ENCODE peak calls at places on chromosomes 12 and 14, in six cellular contexts. Q is left lung, F is epithelial cell of esophagus, B is right atrium auricular region, P is body of pancreas, C is AG04450. E is an unnamed sample.

GRCh38 chr12:15910864-15911696 is at the start of gene DERA:
- DNase-seq in P (peak; percentile 89), B (peak; percentile 75), Q (peak; percentile 98), C (no peak), F (peak; percentile 86), E (peak; percentile 78)

GRCh38 chr12:52440821-52441319 is 6.7 kb upstream of the KRT75 start:
- DNase-seq in P (no peak), C (peak; percentile 6), F (peak; percentile 98), Q (no peak), B (no peak), E (peak; percentile 92)

GRCh38 chr12:108119126-108119973 is 9.7 kb upstream of the WSCD2 start:
- DNase-seq in Q (no peak), B (no peak), F (no peak), P (no peak), C (no peak), E (peak; percentile 5)

GRCh38 chr12:55996201-55996714 is 818 bp upstream of the SUOX start:
- DNase-seq in F (peak; percentile 70), C (no peak), P (peak; percentile 73), Q (no peak), B (peak; percentile 73), E (peak; percentile 39)

GRCh38 chr12:108559748-108560147 is 1.2 kb downstream of the SART3 start:
- DNase-seq in F (no peak), Q (no peak), B (no peak), P (no peak), C (no peak), E (no peak)

GRCh38 chr14:85359505-85359904 is 170.4 kb upstream of the FLRT2 start:
- DNase-seq in F (no peak), Q (no peak), B (no peak), P (no peak), C (no peak), E (no peak)

GRCh38 chr14:91454155-91454554 is 36.5 kb upstream of the CCDC88C start:
- DNase-seq in F (no peak), C (no peak), B (no peak), P (no peak), Q (no peak), E (no peak)

GRCh38 chr12:130761537-130762318 is 45.6 kb upstream of the RIMBP2 start:
- DNase-seq in Q (no peak), C (no peak), F (peak; percentile 74), B (no peak), P (peak; percentile 44), E (peak; percentile 37)

GRCh38 chr12:51549637-51550036 is 41.4 kb upstream of the SCN8A start:
- DNase-seq in C (no peak), Q (no peak), B (no peak), P (no peak), F (no peak), E (no peak)

GRCh38 chr14:103031956-103032355 is 25.4 kb downstream of the CDC42BPB start:
- DNase-seq in P (peak; percentile 50), Q (no peak), F (peak; percentile 34), C (no peak), B (no peak), E (no peak)

GRCh38 chr12:130179191-130179590 is 16.9 kb downstream of the FZD10 start:
- DNase-seq in Q (no peak), P (no peak), B (no peak), F (no peak), C (no peak), E (no peak)

GRCh38 chr12:56836800-56837663 is 73.9 kb downstream of the HSD17B6 start:
- DNase-seq in F (peak; percentile 95), P (peak; percentile 5), Q (no peak), B (no peak), C (peak; percentile 7), E (peak; percentile 84)

GRCh38 chr14:54440037-54440436 is 1.1 kb downstream of the CNIH1 start:
- DNase-seq in Q (no peak), F (no peak), B (no peak), C (no peak), P (no peak), E (peak; percentile 27)

GRCh38 chr12:8065991-8066594 is at the start of gene C3AR1:
- DNase-seq in C (no peak), Q (no peak), P (no peak), B (no peak), F (peak; percentile 58), E (peak; percentile 70)

GRCh38 chr14:51253880-51254279 is 13.8 kb downstream of the TMX1 start:
- DNase-seq in B (no peak), Q (no peak), P (no peak), F (no peak), C (no peak), E (no peak)

GRCh38 chr12:89693639-89694202 is 14.9 kb downstream of the ATP2B1 start:
- DNase-seq in Q (no peak), F (no peak), B (no peak), C (no peak), P (no peak), E (no peak)

GRCh38 chr12:3168775-3169221 is 91.6 kb downstream of the TSPAN9 start:
- DNase-seq in Q (no peak), P (peak; percentile 37), F (peak; percentile 99), C (peak; percentile 90), B (no peak), E (peak; percentile 96)

GRCh38 chr14:88385212-88386101 is at the start of gene SPATA7:
- DNase-seq in F (peak; percentile 88), B (peak; percentile 95), Q (peak; percentile 99), P (peak; percentile 97), C (peak; percentile 56), E (peak; percentile 81)

GRCh38 chr12:1117970-1118563 is 127.0 kb downstream of the ERC1 start:
- DNase-seq in C (peak; percentile 63), Q (no peak), F (peak; percentile 84), P (peak; percentile 89), B (peak; percentile 76), E (peak; percentile 53)

GRCh38 chr12:62971769-62972525 is 37.0 kb upstream of the PPM1H start:
- DNase-seq in B (no peak), F (no peak), P (no peak), Q (no peak), C (no peak), E (no peak)

GRCh38 chr12:44618960-44619359 is 257.2 kb downstream of the NELL2 start:
- DNase-seq in F (no peak), C (no peak), B (no peak), Q (no peak), P (no peak), E (no peak)
- TF ChIP-seq CTCF in F (no peak), C (no peak), B (no peak), Q (no peak), P (no peak), E (no peak)

GRCh38 chr12:68331500-68331868 is 678 bp downstream of the MDM1 start:
- DNase-seq in B (no peak), C (no peak), F (peak; percentile 23), Q (no peak), P (peak; percentile 10), E (peak; percentile 20)
- H3K4me3 ChIP-seq in B (peak overlapping the region; percentile 71), C (peak overlapping the region; percentile 83), F (peak overlapping the region; percentile 72), Q (peak overlapping the region; percentile 84), P (peak overlapping the region; percentile 84), E (peak overlapping the region; percentile 68)

DNA sequence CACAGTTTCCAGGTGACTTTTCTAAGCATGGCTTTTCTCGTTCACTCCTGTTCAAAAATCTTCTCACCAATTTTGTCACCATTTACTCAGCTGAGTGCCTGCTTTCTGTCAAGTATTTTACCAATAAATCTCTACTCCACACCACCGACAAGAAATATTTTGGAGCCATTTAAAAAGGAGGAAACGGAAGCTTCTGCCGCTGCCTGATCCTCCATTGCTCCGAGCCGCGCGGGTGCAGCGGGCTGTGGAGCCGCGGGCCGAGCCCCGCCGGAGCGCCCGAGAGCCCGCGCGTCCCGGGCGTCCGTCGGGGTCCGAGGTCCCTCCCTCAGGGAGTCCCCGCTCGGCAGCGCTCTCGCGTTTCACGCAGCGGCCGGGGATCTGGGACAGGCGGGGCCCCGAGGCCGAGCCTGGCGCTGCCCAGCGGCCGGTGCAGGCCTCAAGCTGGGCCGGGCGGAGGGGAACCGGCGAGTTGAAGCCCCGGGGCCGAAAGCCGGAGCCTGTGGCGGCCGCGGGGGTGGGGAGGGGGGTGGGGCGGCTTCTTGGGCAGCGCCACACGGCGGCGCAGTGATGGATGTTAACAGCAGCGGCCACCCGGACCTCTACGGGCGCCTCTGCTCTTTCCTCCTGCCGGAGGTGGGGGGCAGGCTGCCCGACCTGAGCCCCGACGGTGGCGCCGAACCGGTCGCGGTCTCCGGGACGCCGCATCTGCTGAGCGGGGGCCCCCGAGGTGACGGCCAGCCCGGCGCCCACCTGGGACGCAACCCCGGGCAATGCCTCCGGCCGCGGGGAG is 1.1 kb upstream of the HEBP1 start:
- DNase-seq in C (no peak), Q (peak; percentile 91), B (no peak), F (peak; percentile 59), P (peak; percentile 68), E (peak; percentile 42)
- TF ChIP-seq CTCF in C (peak; percentile 33), Q (peak; percentile 19), B (peak; percentile 73), F (peak; percentile 23), P (peak; percentile 17), E (no peak)

DNA sequence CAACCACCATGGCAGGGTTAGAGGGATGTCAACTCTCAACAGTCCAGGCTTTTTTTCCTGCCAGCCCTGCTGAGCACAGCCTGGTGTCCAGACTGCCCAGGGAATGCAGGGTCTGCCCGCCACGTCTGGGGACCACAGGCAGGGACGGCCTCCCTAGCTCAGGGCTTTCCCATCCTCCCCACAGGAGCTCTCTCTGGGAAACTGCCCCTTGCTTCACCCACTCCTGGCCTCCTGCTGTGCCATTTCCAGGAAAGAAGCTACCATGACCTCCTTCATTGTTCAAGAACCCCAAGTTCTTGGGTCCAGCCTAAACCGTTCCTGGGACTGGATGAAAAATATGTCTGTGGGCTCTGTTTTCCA is 4.8 kb downstream of the SCNN1A start:
- DNase-seq in C (no peak), B (no peak), F (no peak), P (no peak), Q (no peak), E (no peak)
- H3K4me3 ChIP-seq in C (no peak overlapping the region), B (no peak overlapping the region), F (peak overlapping the region; percentile 22), P (no peak overlapping the region), Q (no peak overlapping the region), E (peak overlapping the region; percentile 41)

GRCh38 chr14:45156067-45156466 is 20.3 kb downstream of the FANCM start:
- DNase-seq in B (no peak), Q (no peak), C (no peak), F (peak; percentile 10), P (no peak), E (peak; percentile 8)
- TF ChIP-seq CTCF in B (no peak), Q (no peak), C (no peak), F (no peak), P (no peak), E (peak; percentile 31)

DNA sequence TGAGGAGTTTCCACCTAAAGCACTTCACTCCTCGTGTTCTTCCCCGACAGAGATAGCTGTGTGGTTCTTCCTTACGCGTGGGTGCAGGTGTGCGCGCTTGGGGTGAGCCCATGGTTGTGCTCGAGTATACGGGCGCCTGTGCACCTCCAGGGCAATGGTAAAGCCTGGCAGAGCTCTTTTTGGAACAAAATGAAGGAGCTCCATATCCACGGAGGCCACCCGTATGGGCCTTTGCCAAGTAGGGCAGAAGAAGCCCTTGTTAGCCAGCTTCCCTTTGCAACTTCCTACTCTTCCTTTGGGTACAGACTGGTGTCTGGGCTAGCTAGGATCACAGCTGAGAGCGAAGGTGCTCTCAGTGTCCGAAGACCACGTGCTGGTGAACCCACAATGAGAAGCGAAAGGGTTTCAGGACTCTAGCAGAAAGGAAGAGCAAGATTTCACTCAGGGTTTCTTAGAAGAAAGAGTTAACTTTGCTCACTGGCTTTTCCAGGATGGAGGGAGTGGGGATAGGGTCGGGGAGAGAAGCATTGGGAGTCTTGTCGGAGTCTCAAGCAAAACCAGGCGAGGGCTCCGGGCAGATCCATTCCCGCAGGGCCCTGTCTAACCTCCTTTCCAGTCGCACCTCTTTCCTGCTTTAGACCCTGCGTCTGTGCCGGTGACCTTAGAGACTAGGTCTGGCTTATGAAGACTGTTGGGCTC is 977 bp upstream of the LRFN5 start:
- DNase-seq in P (peak; percentile 21), B (no peak), F (no peak), C (no peak), Q (peak; percentile 41), E (no peak)
- H3K4me3 ChIP-seq in P (no peak overlapping the region), B (peak overlapping the region; percentile 45), F (no peak overlapping the region), C (peak overlapping the region; percentile 79), Q (peak overlapping the region; percentile 36), E (no peak overlapping the region)

E was measured in mammary epithelial cell.